ENCODE peak calls at places on chromosomes 13 and 19, in five cellular contexts. One of them, this sample, is unnamed.

GRCh38 chr19:8017808-8018207 is 12.4 kb upstream of the ELAVL1 start:
- DNase-seq in IMR-90: no peak
- DNase-seq in esophagus squamous epithelium: no peak
- DNase-seq in suprapubic skin: no peak
- DNase-seq in K562: peak
- DNase-seq in this sample: no peak

GRCh38 chr13:111904701-111905608 is 162.0 kb upstream of the SOX1 start:
- DNase-seq in IMR-90: no peak
- DNase-seq in esophagus squamous epithelium: no peak
- DNase-seq in suprapubic skin: peak
- DNase-seq in K562: peak
- DNase-seq in this sample: no peak

GRCh38 chr13:95368998-95369397 is 67.7 kb upstream of the ABCC4 start:
- DNase-seq in IMR-90: no peak
- DNase-seq in esophagus squamous epithelium: no peak
- DNase-seq in suprapubic skin: no peak
- DNase-seq in K562: no peak
- DNase-seq in this sample: no peak

GRCh38 chr19:40348961-40349507 is 539 bp downstream of the PLD3 start:
- DNase-seq in IMR-90: peak
- DNase-seq in esophagus squamous epithelium: no peak
- DNase-seq in suprapubic skin: no peak
- DNase-seq in K562: peak
- DNase-seq in this sample: no peak

GRCh38 chr19:46755077-46755852 is 9.0 kb upstream of the STRN4 start:
- DNase-seq in IMR-90: peak
- DNase-seq in esophagus squamous epithelium: no peak
- DNase-seq in suprapubic skin: no peak
- DNase-seq in K562: no peak
- DNase-seq in this sample: no peak

GRCh38 chr13:98509271-98510155 is 67.4 kb downstream of the STK24 start:
- DNase-seq in IMR-90: peak
- DNase-seq in esophagus squamous epithelium: peak
- DNase-seq in suprapubic skin: peak
- DNase-seq in K562: peak
- DNase-seq in this sample: peak

GRCh38 chr13:101529419-101529818 is 76.9 kb downstream of the ITGBL1 start:
- DNase-seq in IMR-90: peak
- DNase-seq in esophagus squamous epithelium: no peak
- DNase-seq in suprapubic skin: peak
- DNase-seq in K562: no peak
- DNase-seq in this sample: no peak

GRCh38 chr19:22882797-22883196 is 50.7 kb downstream of the ZNF723 start:
- DNase-seq in IMR-90: peak
- DNase-seq in esophagus squamous epithelium: no peak
- DNase-seq in suprapubic skin: no peak
- DNase-seq in K562: no peak
- DNase-seq in this sample: no peak

GRCh38 chr13:22757530-22758120 is 423.2 kb upstream of the SGCG start:
- DNase-seq in IMR-90: peak
- DNase-seq in esophagus squamous epithelium: no peak
- DNase-seq in suprapubic skin: no peak
- DNase-seq in K562: no peak
- DNase-seq in this sample: no peak

GRCh38 chr13:44088911-44089851 is 209.5 kb downstream of the LACC1 start:
- DNase-seq in IMR-90: no peak
- DNase-seq in esophagus squamous epithelium: no peak
- DNase-seq in suprapubic skin: no peak
- DNase-seq in K562: no peak
- DNase-seq in this sample: no peak

GRCh38 chr19:8973501-8974091 is 36.6 kb downstream of the MUC16 start:
- DNase-seq in IMR-90: no peak
- DNase-seq in esophagus squamous epithelium: no peak
- DNase-seq in suprapubic skin: no peak
- DNase-seq in K562: peak
- DNase-seq in this sample: no peak

GRCh38 chr13:112734696-112735547 is 45.1 kb downstream of the ATP11A start:
- DNase-seq in IMR-90: peak
- DNase-seq in esophagus squamous epithelium: no peak
- DNase-seq in suprapubic skin: no peak
- DNase-seq in K562: no peak
- DNase-seq in this sample: no peak

GRCh38 chr13:48560657-48561337 is 27.9 kb upstream of the RCBTB2 start:
- DNase-seq in IMR-90: no peak
- DNase-seq in esophagus squamous epithelium: no peak
- DNase-seq in suprapubic skin: no peak
- DNase-seq in K562: no peak
- DNase-seq in this sample: no peak

GRCh38 chr13:22108283-22108897 is 437.5 kb downstream of the FGF9 start:
- DNase-seq in IMR-90: peak
- DNase-seq in esophagus squamous epithelium: no peak
- DNase-seq in suprapubic skin: no peak
- DNase-seq in K562: no peak
- DNase-seq in this sample: no peak

GRCh38 chr13:77374339-77374738 is 47.4 kb upstream of the MYCBP2 start:
- DNase-seq in IMR-90: no peak
- DNase-seq in esophagus squamous epithelium: no peak
- DNase-seq in suprapubic skin: no peak
- DNase-seq in K562: no peak
- DNase-seq in this sample: no peak

GRCh38 chr13:43835701-43836100 is 43.8 kb downstream of the CCDC122 start:
- DNase-seq in IMR-90: peak
- DNase-seq in esophagus squamous epithelium: no peak
- DNase-seq in suprapubic skin: no peak
- DNase-seq in K562: no peak
- DNase-seq in this sample: no peak

GRCh38 chr13:95355491-95355890 is 54.2 kb upstream of the ABCC4 start:
- DNase-seq in IMR-90: peak
- DNase-seq in esophagus squamous epithelium: no peak
- DNase-seq in suprapubic skin: no peak
- DNase-seq in K562: no peak
- DNase-seq in this sample: no peak

GRCh38 chr19:43848821-43849220 is 21.7 kb downstream of the ZNF283 start:
- DNase-seq in IMR-90: no peak
- DNase-seq in esophagus squamous epithelium: no peak
- DNase-seq in suprapubic skin: no peak
- DNase-seq in K562: no peak
- DNase-seq in this sample: no peak

GRCh38 chr13:34076319-34076718 is 258.4 kb downstream of the RFC3 start:
- DNase-seq in IMR-90: no peak
- DNase-seq in esophagus squamous epithelium: no peak
- DNase-seq in suprapubic skin: no peak
- DNase-seq in K562: no peak
- DNase-seq in this sample: no peak

GRCh38 chr13:25203256-25203794 is 31.2 kb upstream of the AMER2 start:
- DNase-seq in IMR-90: no peak
- DNase-seq in esophagus squamous epithelium: no peak
- DNase-seq in suprapubic skin: no peak
- DNase-seq in K562: no peak
- DNase-seq in this sample: no peak

GRCh38 chr13:105638446-105638845 is 897.0 kb downstream of the EFNB2 start:
- DNase-seq in IMR-90: peak
- DNase-seq in esophagus squamous epithelium: no peak
- DNase-seq in suprapubic skin: no peak
- DNase-seq in K562: no peak
- DNase-seq in this sample: no peak

GRCh38 chr13:65112123-65113075 is 2117.7 kb downstream of the PCDH9 start:
- DNase-seq in IMR-90: peak
- DNase-seq in esophagus squamous epithelium: no peak
- DNase-seq in suprapubic skin: no peak
- DNase-seq in K562: no peak
- DNase-seq in this sample: no peak

GRCh38 chr13:24865158-24865557 is 101.2 kb downstream of the RNF17 start:
- DNase-seq in IMR-90: peak
- DNase-seq in esophagus squamous epithelium: no peak
- DNase-seq in suprapubic skin: no peak
- DNase-seq in K562: no peak
- DNase-seq in this sample: no peak

GRCh38 chr13:84917252-84917878 is 881.9 kb downstream of the SLITRK6 start:
- DNase-seq in IMR-90: peak
- DNase-seq in esophagus squamous epithelium: no peak
- DNase-seq in suprapubic skin: no peak
- DNase-seq in K562: no peak
- DNase-seq in this sample: no peak

GRCh38 chr13:50994651-50995050 is 85.1 kb downstream of the RNASEH2B start:
- DNase-seq in IMR-90: no peak
- DNase-seq in esophagus squamous epithelium: no peak
- DNase-seq in suprapubic skin: no peak
- DNase-seq in K562: no peak
- DNase-seq in this sample: no peak

GRCh38 chr13:48094404-48094780 is 512 bp downstream of the MED4 start:
- DNase-seq in IMR-90: no peak
- DNase-seq in esophagus squamous epithelium: no peak
- DNase-seq in suprapubic skin: no peak
- DNase-seq in K562: no peak
- DNase-seq in this sample: no peak

GRCh38 chr19:49565261-49565660 is 15.1 kb downstream of the NOSIP start:
- DNase-seq in IMR-90: no peak
- DNase-seq in esophagus squamous epithelium: no peak
- DNase-seq in suprapubic skin: no peak
- DNase-seq in K562: no peak
- DNase-seq in this sample: peak

DNA sequence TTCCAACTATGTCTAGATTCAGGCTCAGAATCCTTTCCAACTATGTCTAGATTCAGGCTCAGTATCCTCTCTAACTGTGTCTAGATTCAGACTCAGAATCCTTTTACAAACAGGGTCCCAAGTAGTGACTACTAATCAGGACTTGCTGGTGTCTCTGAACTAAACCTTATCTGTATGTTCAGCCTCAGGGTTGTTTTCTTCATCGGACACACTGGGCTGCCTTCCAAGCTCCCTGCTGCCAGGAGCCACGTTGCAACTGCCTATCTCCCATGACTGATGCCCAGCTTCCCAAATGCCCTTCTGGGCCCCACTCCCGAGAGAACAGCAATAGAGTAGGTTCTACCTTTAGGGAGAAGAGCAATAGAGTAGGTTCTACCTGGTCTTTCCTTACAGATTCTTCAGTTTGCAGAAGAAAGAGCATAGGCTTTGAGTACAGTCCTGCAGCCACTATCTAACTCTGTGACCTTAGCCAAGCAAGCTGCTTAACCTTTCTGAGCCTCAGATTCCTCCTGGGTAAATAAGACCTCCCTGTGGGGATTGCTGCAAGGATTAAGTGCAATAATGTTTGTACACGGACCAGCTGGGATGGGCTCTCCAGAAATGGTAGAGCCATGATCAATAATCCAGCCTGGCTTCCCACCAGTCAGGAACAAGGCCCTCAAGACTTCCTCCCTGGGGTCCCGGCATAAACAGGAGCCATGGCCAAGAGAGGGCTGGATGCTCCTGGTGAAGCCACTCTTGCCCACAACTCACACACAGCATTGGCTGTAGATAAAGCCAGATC is 61.5 kb downstream of the ZIC5 start:
- DNase-seq in IMR-90: no peak
- DNase-seq in esophagus squamous epithelium: no peak
- DNase-seq in suprapubic skin: no peak
- DNase-seq in K562: no peak
- DNase-seq in this sample: peak
- TF ChIP-seq POLR2A in IMR-90: no peak
- TF ChIP-seq POLR2A in esophagus squamous epithelium: no peak
- TF ChIP-seq POLR2A in suprapubic skin: no peak
- TF ChIP-seq POLR2A in K562: no peak
- TF ChIP-seq POLR2A in this sample: no peak

DNA sequence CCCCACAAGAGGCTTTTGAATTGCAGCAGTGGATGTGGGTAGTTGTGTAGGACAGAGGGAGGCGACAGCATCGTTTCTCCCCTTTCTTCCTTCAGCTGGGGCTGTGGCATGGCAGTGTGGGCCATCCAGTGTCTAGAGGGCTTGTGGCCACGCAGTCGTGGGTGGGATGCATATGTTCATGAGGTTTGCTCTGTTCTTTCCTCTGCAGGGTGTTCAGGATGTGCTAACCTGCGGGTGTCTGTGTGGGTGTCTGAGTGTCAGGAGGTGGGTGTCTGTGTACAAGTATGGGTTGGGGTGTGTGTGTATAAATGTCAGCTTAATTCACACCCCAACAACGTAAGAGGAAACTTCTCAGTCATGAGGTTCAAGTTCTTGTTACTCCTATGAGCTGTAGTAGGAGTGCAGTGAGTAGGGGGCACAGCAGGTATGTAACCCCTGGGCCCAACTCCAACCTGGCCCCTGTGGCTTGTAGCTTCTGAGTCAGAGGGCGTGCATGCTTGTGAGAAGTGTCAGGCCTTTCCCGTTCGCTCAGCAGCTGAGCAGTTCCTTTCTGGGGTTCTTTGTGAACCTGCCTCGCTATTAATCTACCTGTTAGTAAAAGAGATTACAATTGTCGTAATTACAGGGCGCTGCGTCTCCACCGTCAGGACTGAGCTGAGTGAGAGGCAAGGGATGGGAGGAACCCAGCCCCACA is 49.0 kb downstream of the NFIX start:
- DNase-seq in IMR-90: peak
- DNase-seq in esophagus squamous epithelium: no peak
- DNase-seq in suprapubic skin: no peak
- DNase-seq in K562: no peak
- DNase-seq in this sample: no peak
- TF ChIP-seq CTCF in IMR-90: no peak
- TF ChIP-seq CTCF in esophagus squamous epithelium: no peak
- TF ChIP-seq CTCF in suprapubic skin: no peak
- TF ChIP-seq CTCF in K562: no peak
- TF ChIP-seq CTCF in this sample: no peak

GRCh38 chr13:114022876-114023275 is 49.0 kb upstream of the C13orf46 start:
- DNase-seq in IMR-90: no peak
- DNase-seq in esophagus squamous epithelium: no peak
- DNase-seq in suprapubic skin: no peak
- DNase-seq in K562: no peak
- DNase-seq in this sample: no peak
- H3K27ac ChIP-seq in IMR-90: no peak
- H3K27ac ChIP-seq in esophagus squamous epithelium: no peak
- H3K27ac ChIP-seq in suprapubic skin: no peak
- H3K27ac ChIP-seq in K562: no peak
- H3K27ac ChIP-seq in this sample: no peak

DNA sequence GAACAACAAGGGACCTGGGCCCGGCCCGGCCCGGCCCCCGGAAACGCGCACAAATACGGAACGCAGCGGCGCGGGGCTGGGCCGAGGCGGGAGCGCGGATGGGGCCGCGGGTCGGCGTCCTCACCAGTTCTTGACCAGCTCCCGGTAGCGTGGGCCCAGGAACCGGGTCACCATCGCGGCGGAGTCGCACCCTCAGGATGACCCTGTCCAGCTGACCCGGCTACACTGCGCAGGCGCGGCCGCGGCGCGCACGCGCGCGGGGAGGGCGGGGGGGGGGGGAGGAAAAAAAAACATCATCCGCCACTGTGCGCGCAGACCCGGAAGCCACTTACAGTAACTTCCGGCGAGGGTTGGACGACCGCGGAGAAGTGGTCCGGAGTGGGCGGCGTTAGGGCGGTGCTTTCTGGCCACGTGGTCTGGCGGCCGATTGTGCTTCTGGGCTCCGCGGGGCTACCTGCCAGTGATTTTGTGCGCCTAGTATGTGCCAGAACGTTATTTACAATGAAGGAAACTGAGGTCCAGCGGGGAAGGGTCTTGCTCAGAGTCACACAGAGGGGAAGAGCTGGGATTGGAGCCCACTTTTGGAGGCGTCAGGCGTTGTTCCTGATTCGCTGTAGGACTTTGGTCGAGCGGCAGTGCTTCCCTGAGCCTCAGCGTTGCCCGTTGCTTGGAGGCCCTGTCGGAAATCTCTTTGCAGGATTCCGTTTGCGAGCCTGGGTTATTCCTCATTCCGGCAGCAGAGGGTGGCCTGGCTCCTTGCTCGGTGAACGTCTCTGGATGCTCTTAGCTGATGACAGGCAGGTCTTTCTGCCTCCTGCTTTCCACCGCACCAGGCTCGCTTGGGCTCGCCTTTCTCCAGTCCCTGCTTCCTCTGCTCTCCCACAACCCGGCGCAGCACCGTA is at the start of gene UQCR11:
- DNase-seq in IMR-90: peak
- DNase-seq in esophagus squamous epithelium: peak
- DNase-seq in suprapubic skin: peak
- DNase-seq in K562: peak
- DNase-seq in this sample: peak
- TF ChIP-seq POLR2A in IMR-90: no peak
- TF ChIP-seq POLR2A in esophagus squamous epithelium: no peak
- TF ChIP-seq POLR2A in suprapubic skin: no peak
- TF ChIP-seq POLR2A in K562: peak
- TF ChIP-seq POLR2A in this sample: no peak